ENCODE peak calls at places on chromosome 6, in four cellular contexts. Z is kidney glomerular epithelial cell; E is CD4-positive, alpha-beta memory T cell; K is activated naive CD8-positive, alpha-beta T cell treated with anti-CD3 and anti-CD28 coated beads, Interleukin-2, amount 50 U/mL, for 24 hours. L is an unnamed sample.

GRCh38 chr6:141965016-141965545 is 167.6 kb upstream of the GJE1 start:
- DNase-seq in E (no peak), K (no peak), Z (no peak), L (no peak)

GRCh38 chr6:139164001-139164400 is 29.1 kb downstream of the HECA start:
- DNase-seq in K (peak), Z (no peak), E (no peak), L (no peak)

GRCh38 chr6:79384845-79385244 is 150.4 kb upstream of the HMGN3 start:
- DNase-seq in E (no peak), Z (no peak), K (no peak), L (no peak)

GRCh38 chr6:163415176-163415619 is 680 bp downstream of the QKI start:
- DNase-seq in Z (no peak), K (peak), E (no peak), L (peak)

GRCh38 chr6:11538049-11538798 is 675 bp downstream of the TMEM170B start:
- DNase-seq in K (peak), E (peak), Z (no peak), L (peak)

GRCh38 chr6:9761220-9761619 is 653.7 kb downstream of the TFAP2A start:
- DNase-seq in E (no peak), K (no peak), Z (no peak), L (no peak)

GRCh38 chr6:34015576-34015975 is 130.3 kb downstream of the GRM4 start:
- DNase-seq in K (no peak), Z (no peak), E (no peak), L (no peak)

GRCh38 chr6:87213364-87213763 is 58.0 kb downstream of the ZNF292 start:
- DNase-seq in Z (no peak), E (no peak), K (no peak), L (no peak)

GRCh38 chr6:46501136-46502089 is 10.2 kb upstream of the RCAN2 start:
- DNase-seq in K (no peak), E (no peak), Z (no peak), L (no peak)

GRCh38 chr6:26322645-26323482 is 42.1 kb upstream of the BTN3A2 start:
- DNase-seq in E (peak), Z (peak), K (peak), L (peak)